ENCODE peak calls at places on chromosomes 16 and 17, in eight cellular contexts. Y is GM23338, I is spleen, K is HL-60, Z is transverse colon, P is endothelial cell of umbilical vein, Q is SK-N-SH, T is breast epithelium. M is an unnamed sample.

GRCh38 chr17:41484920-41485904 is 4.3 kb upstream of the KRT35 start:
- DNase-seq in K (no peak), Q (no peak), Y (no peak), P (no peak), Z (no peak), T (no peak), I (no peak), M (no peak)

GRCh38 chr17:17356149-17356930 is 53.2 kb downstream of the NT5M start:
- DNase-seq in I (peak; percentile 83), T (peak; percentile 78), K (peak; percentile 60), Y (peak; percentile 92), Z (peak; percentile 77), Q (peak; percentile 90), P (peak; percentile 82), M (no peak)

GRCh38 chr17:50939795-50940684 is 73.9 kb upstream of the TOB1 start:
- DNase-seq in K (no peak), Q (no peak), P (no peak), Y (no peak), I (no peak), T (peak; percentile 35), Z (no peak), M (no peak)

GRCh38 chr17:41417576-41418015 is 6.8 kb downstream of the KRT37 start:
- DNase-seq in Q (peak; percentile 36), K (no peak), Z (no peak), T (no peak), Y (peak; percentile 79), I (no peak), P (no peak), M (no peak)

GRCh38 chr17:17900615-17901520 is 64.1 kb upstream of the SREBF1 start:
- DNase-seq in P (peak; percentile 89), I (peak; percentile 83), K (peak; percentile 29), Z (peak; percentile 72), Y (no peak), Q (peak; percentile 77), T (peak; percentile 72), M (no peak)

GRCh38 chr16:75614247-75614897 is 8.7 kb downstream of the ADAT1 start:
- DNase-seq in K (no peak), Q (no peak), Z (no peak), P (no peak), T (no peak), Y (no peak), I (no peak), M (no peak)

GRCh38 chr16:81337097-81337496 is 22.3 kb downstream of the GAN start:
- DNase-seq in Y (no peak), Q (no peak), T (no peak), P (no peak), K (no peak), I (no peak), Z (no peak), M (no peak)

GRCh38 chr17:16484445-16485169 is 7.4 kb downstream of the LRRC75A start:
- DNase-seq in Z (no peak), K (no peak), Y (peak; percentile 40), T (no peak), Q (no peak), I (peak; percentile 49), P (peak; percentile 21), M (no peak)

GRCh38 chr16:85928411-85928820 is 29.5 kb downstream of the IRF8 start:
- DNase-seq in I (no peak), Y (no peak), K (peak; percentile 92), Z (peak; percentile 27), Q (no peak), P (no peak), T (no peak), M (no peak)

GRCh38 chr17:56832446-56832845 is 1.3 kb downstream of the C17orf67 start:
- DNase-seq in K (no peak), Z (no peak), Y (peak; percentile 15), I (no peak), T (no peak), Q (no peak), P (no peak), M (no peak)

GRCh38 chr16:30137897-30138296 is 14.9 kb upstream of the MAPK3 start:
- DNase-seq in I (no peak), T (no peak), Q (peak; percentile 63), Y (no peak), P (no peak), Z (no peak), K (no peak), M (no peak)

GRCh38 chr16:20040011-20040410 is 33.7 kb downstream of the GPR139 start:
- DNase-seq in P (no peak), Q (no peak), Y (no peak), Z (no peak), K (no peak), I (no peak), T (no peak), M (no peak)

GRCh38 chr17:75135452-75135851 is 3.9 kb upstream of the NT5C start:
- DNase-seq in Y (no peak), P (no peak), I (peak; percentile 52), Q (no peak), Z (no peak), K (no peak), T (no peak), M (no peak)

GRCh38 chr17:33049781-33050414 is 58.3 kb downstream of the SPACA3 start:
- DNase-seq in Q (peak; percentile 61), I (no peak), K (peak; percentile 21), T (no peak), Y (peak; percentile 78), Z (peak; percentile 60), P (peak; percentile 32), M (peak; percentile 28)

GRCh38 chr16:4426021-4426684 is 485 bp downstream of the DNAJA3 start:
- DNase-seq in I (no peak), K (peak; percentile 38), T (no peak), Y (peak; percentile 54), P (no peak), Z (no peak), Q (peak; percentile 47), M (no peak)

GRCh38 chr16:66335704-66336329 is 30.7 kb upstream of the CDH5 start:
- DNase-seq in Z (peak; percentile 18), Q (no peak), T (no peak), K (no peak), I (peak; percentile 57), Y (no peak), P (peak; percentile 43), M (no peak)

GRCh38 chr16:85361441-85362118 is 249.3 kb upstream of the CIBAR2 start:
- DNase-seq in P (no peak), Y (no peak), T (no peak), K (no peak), Q (peak; percentile 77), Z (peak; percentile 70), I (no peak), M (no peak)

GRCh38 chr17:80676564-80676963 is 131.9 kb downstream of the RPTOR start:
- DNase-seq in Q (no peak), T (no peak), Z (no peak), I (no peak), K (no peak), P (no peak), Y (no peak), M (no peak)
- H3K4me3 ChIP-seq in Q (no peak overlapping the region), T (no peak overlapping the region), Z (no peak overlapping the region), I (no peak overlapping the region), K (no peak overlapping the region), P (no peak overlapping the region), Y (no peak overlapping the region), M (no peak overlapping the region)

GRCh38 chr17:53633856-53634255 is 188.9 kb upstream of the KIF2B start:
- DNase-seq in Z (no peak), Y (peak; percentile 34), P (no peak), Q (no peak), I (no peak), K (no peak), T (no peak), M (no peak)

GRCh38 chr17:53629188-53629587 is 193.5 kb upstream of the KIF2B start:
- DNase-seq in P (no peak), K (no peak), Q (no peak), T (no peak), I (no peak), Z (no peak), Y (no peak), M (no peak)

GRCh38 chr17:53630115-53630514 is 192.6 kb upstream of the KIF2B start:
- DNase-seq in T (no peak), Q (no peak), K (no peak), P (no peak), Z (no peak), Y (peak; percentile 54), I (no peak), M (no peak)

GRCh38 chr17:53630638-53631037 is 192.1 kb upstream of the KIF2B start:
- DNase-seq in Y (peak; percentile 38), K (no peak), T (no peak), P (no peak), I (no peak), Z (no peak), Q (no peak), M (no peak)

GRCh38 chr17:53631486-53631885 is 191.2 kb upstream of the KIF2B start:
- DNase-seq in I (no peak), Y (no peak), Q (no peak), Z (no peak), K (no peak), T (no peak), P (no peak), M (no peak)
- TF ChIP-seq POLR2AphosphoS5 in I (no peak), Y (no peak), Q (no peak), Z (no peak), K (no peak), T (no peak), P (no peak), M (no peak)

DNA sequence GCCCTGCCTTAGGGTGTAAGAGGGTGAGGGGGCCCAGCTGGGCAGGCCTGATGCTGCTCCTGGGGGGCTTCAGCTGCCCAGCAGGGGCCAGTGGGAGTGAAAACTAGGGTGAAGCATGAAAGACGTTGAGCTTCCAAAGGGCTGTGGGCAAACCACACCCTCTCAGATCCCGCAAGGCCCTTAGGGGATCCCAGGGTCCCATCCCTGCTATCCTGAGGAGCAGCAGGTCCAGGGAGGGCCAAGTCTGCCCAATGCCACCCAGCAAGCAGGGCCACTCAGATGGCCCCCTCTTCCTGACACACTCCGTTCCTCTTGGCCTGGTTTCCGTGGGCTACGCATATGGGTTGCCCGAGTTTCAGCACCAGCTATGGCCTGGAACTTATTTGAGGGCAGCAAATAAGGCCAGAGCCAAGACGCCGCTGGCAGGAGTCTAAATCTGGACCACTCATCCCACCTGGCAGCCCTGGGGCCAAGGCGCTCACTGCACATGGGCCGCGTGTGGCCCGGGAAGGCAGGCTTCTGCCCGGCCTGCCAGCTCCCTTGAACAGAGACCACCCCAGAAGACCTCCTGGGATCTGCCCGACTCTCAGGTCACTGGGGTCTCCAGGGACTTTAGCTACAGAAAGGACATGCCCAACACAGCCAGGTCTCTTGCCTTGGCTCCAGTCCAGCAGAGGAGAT is 4.2 kb downstream of the ATP2A3 start:
- DNase-seq in Q (no peak), K (no peak), I (peak; percentile 74), Z (no peak), Y (no peak), P (no peak), T (no peak), M (no peak)
- H3K27ac ChIP-seq in Q (no peak overlapping the region), K (peak overlapping the region; percentile 89), I (peak overlapping the region; percentile 97), Z (peak overlapping the region; percentile 98), Y (no peak overlapping the region), P (no peak overlapping the region), T (peak overlapping the region; percentile 72), M (no peak overlapping the region)

GRCh38 chr17:14918540-14918939 is 346.6 kb downstream of the PMP22 start:
- DNase-seq in Z (no peak), Q (no peak), I (no peak), K (no peak), T (no peak), P (no peak), Y (no peak), M (no peak)
- H3K4me3 ChIP-seq in Z (no peak overlapping the region), Q (no peak overlapping the region), I (no peak overlapping the region), K (no peak overlapping the region), T (no peak overlapping the region), P (no peak overlapping the region), Y (no peak overlapping the region), M (no peak overlapping the region)